ENCODE peak calls at places on chromosomes 2 and 18, in four cellular contexts. One of them, this sample, is unnamed.

GRCh38 chr2:74499269-74499939 is at the start of gene LBX2:
- DNase-seq in HepG2: no peak
- DNase-seq in A549: no peak
- DNase-seq in GM12878: no peak
- DNase-seq in this sample: no peak

GRCh38 chr2:8494151-8494550 is 187.7 kb upstream of the ID2 start:
- DNase-seq in GM12878: no peak
- DNase-seq in HepG2: no peak
- DNase-seq in A549: no peak
- DNase-seq in this sample: no peak

GRCh38 chr2:119929537-119929936 is 83.3 kb upstream of the EPB41L5 start:
- DNase-seq in HepG2: no peak
- DNase-seq in GM12878: no peak
- DNase-seq in A549: no peak
- DNase-seq in this sample: no peak

GRCh38 chr2:184410160-184410559 is 188.2 kb upstream of the ZNF804A start:
- DNase-seq in GM12878: no peak
- DNase-seq in HepG2: no peak
- DNase-seq in A549: no peak
- DNase-seq in this sample: no peak

GRCh38 chr2:88669371-88670214 is 21.9 kb upstream of the RPIA start:
- DNase-seq in HepG2: peak
- DNase-seq in A549: peak
- DNase-seq in GM12878: peak
- DNase-seq in this sample: peak

GRCh38 chr2:128016620-128017019 is 11.2 kb downstream of the SAP130 start:
- DNase-seq in HepG2: no peak
- DNase-seq in A549: no peak
- DNase-seq in GM12878: no peak
- DNase-seq in this sample: no peak

GRCh38 chr2:209619782-209620181 is 151.8 kb upstream of the UNC80 start:
- DNase-seq in GM12878: no peak
- DNase-seq in HepG2: no peak
- DNase-seq in A549: no peak
- DNase-seq in this sample: no peak

GRCh38 chr18:8212893-8213805 is 396.1 kb upstream of the RAB12 start:
- DNase-seq in HepG2: no peak
- DNase-seq in GM12878: no peak
- DNase-seq in A549: no peak
- DNase-seq in this sample: no peak

GRCh38 chr2:29706171-29706690 is 215.2 kb downstream of the ALK start:
- DNase-seq in HepG2: no peak
- DNase-seq in GM12878: no peak
- DNase-seq in A549: no peak
- DNase-seq in this sample: no peak

GRCh38 chr18:45142868-45143267 is 462.2 kb downstream of the SETBP1 start:
- DNase-seq in A549: no peak
- DNase-seq in GM12878: no peak
- DNase-seq in HepG2: no peak
- DNase-seq in this sample: no peak

GRCh38 chr18:63464434-63464833 is 12.3 kb upstream of the SERPINB5 start:
- DNase-seq in GM12878: no peak
- DNase-seq in A549: no peak
- DNase-seq in HepG2: no peak
- DNase-seq in this sample: no peak

GRCh38 chr2:236607471-236608307 is 38.1 kb downstream of the ACKR3 start:
- DNase-seq in A549: no peak
- DNase-seq in GM12878: no peak
- DNase-seq in HepG2: no peak
- DNase-seq in this sample: no peak

GRCh38 chr2:199440118-199440517 is 17.6 kb downstream of the SATB2 start:
- DNase-seq in A549: no peak
- DNase-seq in HepG2: no peak
- DNase-seq in GM12878: no peak
- DNase-seq in this sample: no peak

GRCh38 chr2:65430515-65431416 is 1.6 kb downstream of the SPRED2 start:
- DNase-seq in HepG2: peak
- DNase-seq in GM12878: no peak
- DNase-seq in A549: peak
- DNase-seq in this sample: peak

GRCh38 chr2:220451438-220451837 is 824.0 kb downstream of the SLC4A3 start:
- DNase-seq in A549: no peak
- DNase-seq in HepG2: no peak
- DNase-seq in GM12878: no peak
- DNase-seq in this sample: no peak

GRCh38 chr18:51153659-51154371 is 43.7 kb downstream of the MEX3C start:
- DNase-seq in GM12878: peak
- DNase-seq in HepG2: no peak
- DNase-seq in A549: no peak
- DNase-seq in this sample: no peak

GRCh38 chr2:240949791-240950705 is 43.9 kb downstream of the CROCC2 start:
- DNase-seq in GM12878: no peak
- DNase-seq in A549: no peak
- DNase-seq in HepG2: no peak
- DNase-seq in this sample: no peak

GRCh38 chr2:118371500-118371899 is 283.2 kb downstream of the INSIG2 start:
- DNase-seq in A549: peak
- DNase-seq in GM12878: no peak
- DNase-seq in HepG2: peak
- DNase-seq in this sample: peak

GRCh38 chr2:196143641-196144236 is 27.6 kb downstream of the STK17B start:
- DNase-seq in A549: no peak
- DNase-seq in HepG2: no peak
- DNase-seq in GM12878: no peak
- DNase-seq in this sample: no peak

GRCh38 chr18:6427281-6427680 is 12.6 kb upstream of the L3MBTL4 start:
- DNase-seq in A549: no peak
- DNase-seq in GM12878: no peak
- DNase-seq in HepG2: no peak
- DNase-seq in this sample: no peak

GRCh38 chr18:10230072-10230471 is 224.4 kb upstream of the APCDD1 start:
- DNase-seq in HepG2: peak
- DNase-seq in A549: no peak
- DNase-seq in GM12878: no peak
- DNase-seq in this sample: peak

GRCh38 chr2:205892141-205893064 is 193.6 kb downstream of the INO80D start:
- DNase-seq in A549: no peak
- DNase-seq in HepG2: peak
- DNase-seq in GM12878: no peak
- DNase-seq in this sample: no peak

GRCh38 chr2:172079838-172080640 is 5.3 kb upstream of the DLX1 start:
- DNase-seq in A549: no peak
- DNase-seq in GM12878: no peak
- DNase-seq in HepG2: no peak
- DNase-seq in this sample: no peak

GRCh38 chr2:24477229-24477628 is 13.8 kb upstream of the NCOA1 start:
- DNase-seq in GM12878: no peak
- DNase-seq in A549: no peak
- DNase-seq in HepG2: no peak
- DNase-seq in this sample: no peak

GRCh38 chr2:177873915-177874314 is 198.7 kb downstream of the PDE11A start:
- DNase-seq in HepG2: peak
- DNase-seq in GM12878: no peak
- DNase-seq in A549: no peak
- DNase-seq in this sample: no peak

GRCh38 chr18:48609820-48610815 is 71.3 kb downstream of the CTIF start:
- DNase-seq in HepG2: no peak
- DNase-seq in A549: no peak
- DNase-seq in GM12878: no peak
- DNase-seq in this sample: no peak

GRCh38 chr2:68385232-68385906 is 20.3 kb downstream of the PLEK start:
- DNase-seq in GM12878: peak
- DNase-seq in HepG2: no peak
- DNase-seq in A549: no peak
- DNase-seq in this sample: no peak

GRCh38 chr2:44934962-44935853 is 6.3 kb upstream of the SIX3 start:
- DNase-seq in GM12878: no peak
- DNase-seq in A549: no peak
- DNase-seq in HepG2: peak
- DNase-seq in this sample: no peak

GRCh38 chr18:34522627-34523026 is 187.5 kb upstream of the DTNA start:
- DNase-seq in GM12878: no peak
- DNase-seq in A549: no peak
- DNase-seq in HepG2: no peak
- DNase-seq in this sample: no peak

GRCh38 chr2:178478102-178478441 is 328 bp downstream of the FKBP7 start:
- DNase-seq in A549: no peak
- DNase-seq in HepG2: no peak
- DNase-seq in GM12878: no peak
- DNase-seq in this sample: no peak

GRCh38 chr2:24511894-24512293 is 20.8 kb downstream of the NCOA1 start:
- DNase-seq in GM12878: no peak
- DNase-seq in HepG2: no peak
- DNase-seq in A549: no peak
- DNase-seq in this sample: no peak

GRCh38 chr2:47108638-47109372 is 46.3 kb downstream of the STPG4 start:
- DNase-seq in HepG2: no peak
- DNase-seq in GM12878: no peak
- DNase-seq in A549: no peak
- DNase-seq in this sample: peak

DNA sequence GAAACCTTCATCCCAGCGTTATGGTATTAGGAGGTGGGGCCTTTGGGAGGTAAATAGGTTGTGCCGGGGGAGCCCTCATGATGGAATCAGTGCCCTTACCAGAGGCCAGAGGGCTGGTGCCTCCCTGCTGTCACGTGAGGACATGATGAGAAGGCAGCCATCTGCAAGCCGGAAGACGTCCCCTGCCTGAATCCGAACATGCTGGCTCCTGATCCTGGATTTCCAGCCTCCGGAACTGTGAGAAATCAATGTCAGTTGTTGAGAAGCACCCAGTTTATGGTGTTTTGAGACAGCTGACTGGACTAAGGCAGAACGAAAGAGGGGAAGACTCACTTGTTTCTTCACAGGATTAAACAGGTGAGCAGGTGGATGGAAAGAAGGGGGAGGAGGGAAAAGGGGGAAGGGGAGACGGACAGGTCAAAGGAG is 13.0 kb upstream of the KLF11 start:
- DNase-seq in GM12878: no peak
- DNase-seq in HepG2: peak
- DNase-seq in A549: no peak
- DNase-seq in this sample: no peak
- TF ChIP-seq RAD21 in GM12878: no peak
- TF ChIP-seq RAD21 in HepG2: no peak
- TF ChIP-seq RAD21 in A549: no peak
- TF ChIP-seq RAD21 in this sample: no peak

GRCh38 chr2:181715033-181715630 is 34.8 kb upstream of the NEUROD1 start:
- DNase-seq in HepG2: peak
- DNase-seq in A549: peak
- DNase-seq in GM12878: peak
- DNase-seq in this sample: peak
- TF ChIP-seq MAX in HepG2: no peak
- TF ChIP-seq MAX in A549: no peak
- TF ChIP-seq MAX in GM12878: no peak
- TF ChIP-seq MAX in this sample: no peak

DNA sequence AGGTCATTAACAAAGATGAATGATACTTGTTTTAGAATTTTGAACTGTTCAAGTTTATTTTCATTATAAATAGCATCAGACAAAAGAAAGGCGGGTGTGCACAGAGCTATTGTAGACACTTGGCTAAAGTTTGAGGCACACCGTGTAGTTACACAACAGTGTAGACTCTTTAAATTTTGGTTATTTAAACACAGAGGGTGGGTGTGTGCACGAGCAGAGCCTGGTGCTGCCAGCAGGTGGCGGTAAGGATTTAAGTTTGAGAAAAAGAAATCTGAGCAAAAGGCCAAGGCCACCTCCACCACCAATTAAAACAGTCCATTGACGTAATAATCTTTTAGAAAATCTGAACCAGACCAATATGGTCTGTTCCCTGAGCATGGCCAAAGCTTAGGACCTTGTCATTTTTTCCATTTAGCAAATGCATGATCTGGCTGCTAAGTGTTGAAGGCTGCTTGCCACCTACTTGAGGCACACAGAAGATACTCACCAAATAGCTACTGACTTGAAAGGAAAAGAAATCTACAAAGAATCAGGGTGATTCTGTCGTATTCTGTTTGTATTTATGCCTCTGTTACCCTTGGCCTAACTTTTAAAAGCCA is 14.3 kb downstream of the COPS7B start:
- DNase-seq in GM12878: no peak
- DNase-seq in A549: peak
- DNase-seq in HepG2: peak
- DNase-seq in this sample: peak
- TF ChIP-seq RAD21 in GM12878: peak
- TF ChIP-seq RAD21 in A549: peak
- TF ChIP-seq RAD21 in HepG2: peak
- TF ChIP-seq RAD21 in this sample: peak

GRCh38 chr2:202238234-202239197 is at the start of gene SUMO1:
- DNase-seq in GM12878: peak
- DNase-seq in HepG2: peak
- DNase-seq in A549: peak
- DNase-seq in this sample: peak

GRCh38 chr2:202237787-202238233 is 587 bp downstream of the SUMO1 start:
- DNase-seq in HepG2: peak
- DNase-seq in GM12878: no peak
- DNase-seq in A549: peak
- DNase-seq in this sample: no peak
- TF ChIP-seq MAX in HepG2: no peak
- TF ChIP-seq MAX in GM12878: no peak
- TF ChIP-seq MAX in A549: no peak
- TF ChIP-seq MAX in this sample: no peak

DNA sequence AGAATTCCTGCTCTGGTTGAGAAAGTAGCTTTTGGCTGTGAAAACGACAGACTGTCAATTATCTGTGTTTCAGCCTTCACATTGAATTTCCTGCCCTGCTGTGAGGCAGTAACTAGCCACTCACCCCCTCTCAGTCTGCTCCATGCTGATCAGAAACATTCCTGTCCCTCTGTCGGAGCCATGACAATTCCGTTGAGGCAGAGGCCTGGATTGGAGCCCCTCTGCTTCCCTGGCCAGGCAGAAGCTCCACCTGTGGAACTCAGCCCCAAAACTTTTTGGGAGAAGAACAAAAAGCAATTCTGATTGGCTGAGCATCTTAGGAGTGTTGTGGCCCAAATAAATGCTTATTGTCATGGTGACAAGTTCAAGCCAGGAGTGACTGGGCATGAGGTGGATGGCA is 60.0 kb downstream of the APOB start:
- DNase-seq in A549: no peak
- DNase-seq in GM12878: no peak
- DNase-seq in HepG2: no peak
- DNase-seq in this sample: no peak
- TF ChIP-seq RAD21 in A549: no peak
- TF ChIP-seq RAD21 in GM12878: no peak
- TF ChIP-seq RAD21 in HepG2: no peak
- TF ChIP-seq RAD21 in this sample: no peak

This sample was measured in HCT116.